ENCODE peak calls at places on chromosomes 12 and 14, in seven cellular contexts. D is gastrocnemius medialis, A is HepG2, O is A549, Q is sigmoid colon, H is prostate gland, B is ovary. Y is an unnamed sample.

GRCh38 chr12:54306925-54307731 is 6.3 kb upstream of the NFE2 start:
- DNase-seq in O (peak), H (peak), D (no peak), Q (peak), B (no peak), A (peak), Y (peak)

GRCh38 chr12:94997061-94997460 is 6.4 kb downstream of the NDUFA12 start:
- DNase-seq in D (no peak), O (no peak), A (no peak), Q (no peak), H (no peak), B (no peak), Y (no peak)

GRCh38 chr12:10160659-10161386 is 11.1 kb downstream of the OLR1 start:
- DNase-seq in D (no peak), H (no peak), A (no peak), Q (no peak), B (no peak), O (no peak), Y (no peak)

GRCh38 chr12:26748412-26748740 is 84.6 kb downstream of the ITPR2 start:
- DNase-seq in O (no peak), H (no peak), D (no peak), A (no peak), B (no peak), Q (no peak), Y (no peak)

GRCh38 chr14:76490735-76491134 is 114.8 kb downstream of the ESRRB start:
- DNase-seq in H (no peak), A (no peak), O (no peak), B (no peak), Q (no peak), D (no peak), Y (no peak)

GRCh38 chr14:30861200-30861599 is 13.2 kb upstream of the COCH start:
- DNase-seq in D (no peak), Q (no peak), H (no peak), O (no peak), A (no peak), B (no peak), Y (no peak)

GRCh38 chr14:75301666-75302325 is 23.2 kb downstream of the FOS start:
- DNase-seq in A (no peak), D (peak), H (no peak), B (no peak), O (peak), Q (peak), Y (no peak)

GRCh38 chr12:4797096-4797495 is 76.9 kb downstream of the GALNT8 start:
- DNase-seq in B (no peak), A (no peak), O (no peak), H (no peak), D (no peak), Q (no peak), Y (no peak)

GRCh38 chr14:66662374-66662773 is 154.4 kb downstream of the GPHN start:
- DNase-seq in B (no peak), H (no peak), O (peak), A (peak), D (no peak), Q (no peak), Y (no peak)

GRCh38 chr14:99273025-99273723 is 1.2 kb upstream of the BCL11B start:
- DNase-seq in O (peak), A (peak), H (no peak), Q (no peak), D (no peak), B (peak), Y (no peak)

GRCh38 chr12:52119398-52120254 is 40.1 kb downstream of the SMIM41 start:
- DNase-seq in A (peak), D (no peak), H (no peak), Q (no peak), B (no peak), O (peak), Y (no peak)

GRCh38 chr14:71322660-71323250 is 415.5 kb downstream of the PCNX1 start:
- DNase-seq in B (no peak), O (peak), D (no peak), H (no peak), A (no peak), Q (no peak), Y (no peak)

GRCh38 chr14:71319646-71320045 is 412.4 kb downstream of the PCNX1 start:
- DNase-seq in O (peak), Q (no peak), B (no peak), A (no peak), D (no peak), H (no peak), Y (peak)

GRCh38 chr14:71321556-71322315 is 414.5 kb downstream of the PCNX1 start:
- DNase-seq in O (peak), H (peak), Q (no peak), A (peak), B (no peak), D (no peak), Y (peak)

GRCh38 chr14:71320107-71320733 is 413.0 kb downstream of the PCNX1 start:
- DNase-seq in B (peak), D (peak), A (peak), O (peak), H (peak), Q (peak), Y (peak)

DNA sequence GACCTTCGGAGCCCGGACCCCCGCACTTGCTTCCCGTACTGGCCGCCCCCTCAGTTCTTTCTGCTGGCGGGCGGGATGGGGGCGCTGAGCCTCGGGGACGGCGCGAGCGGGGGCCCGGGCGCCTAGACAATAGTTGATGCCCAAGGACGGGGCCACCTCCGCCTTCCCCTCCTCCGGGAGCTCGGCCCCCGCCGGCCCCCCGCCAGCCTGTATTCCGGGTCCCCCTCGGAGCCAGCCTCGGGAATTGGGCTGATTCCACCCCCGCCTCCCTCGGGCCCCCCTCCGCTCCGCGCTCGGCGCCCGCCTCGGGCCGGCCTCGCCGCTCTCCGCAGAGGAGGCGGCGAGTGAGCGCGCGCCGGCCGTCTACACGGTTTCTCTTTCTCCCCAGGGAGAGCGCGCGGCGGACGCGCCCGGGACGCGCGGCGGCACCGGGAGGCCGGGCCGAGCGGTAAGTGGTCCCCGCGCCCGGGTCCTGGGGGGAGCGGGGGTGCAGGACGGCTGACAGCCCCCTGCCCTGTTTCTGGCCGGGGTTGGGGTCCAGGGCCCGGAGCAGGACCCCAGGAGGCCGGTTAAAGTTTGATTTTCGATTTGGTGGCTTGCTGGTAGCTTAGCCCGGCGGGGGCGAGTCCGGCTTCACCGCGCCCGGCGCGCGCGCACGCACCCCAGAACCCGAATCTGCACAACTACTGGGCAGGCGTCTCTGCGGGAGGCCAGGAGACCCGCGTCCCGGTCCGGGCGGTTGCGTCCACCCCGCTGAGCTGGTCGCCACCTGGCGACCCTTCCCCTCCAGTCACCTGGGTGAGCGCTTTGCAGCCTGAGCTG is 413.7 kb downstream of the PCNX1 start:
- DNase-seq in A (no peak), Q (peak), D (peak), B (peak), H (peak), O (peak), Y (peak)
- TF ChIP-seq POLR2A in A (peak), Q (no peak), D (no peak), B (peak), H (peak), O (no peak), Y (peak)

GRCh38 chr14:94080606-94081385 is at the start of the genes DDX24 and IFI27L1:
- DNase-seq in H (peak), A (peak), D (peak), O (peak), Q (peak), B (peak), Y (peak)
- TF ChIP-seq POLR2A in H (peak), A (peak), D (peak), O (peak), Q (peak), B (peak), Y (peak)

GRCh38 chr12:3003593-3003992 is 44.4 kb downstream of the TEAD4 start:
- DNase-seq in B (no peak), Q (no peak), A (no peak), H (no peak), D (peak), O (no peak), Y (no peak)
- TF ChIP-seq POLR2A in B (no peak), Q (no peak), A (no peak), H (no peak), D (no peak), O (no peak), Y (no peak)

GRCh38 chr14:96212896-96213295 is 8.3 kb downstream of the BDKRB2 start:
- DNase-seq in O (no peak), B (no peak), A (no peak), Q (no peak), D (no peak), H (no peak), Y (no peak)

GRCh38 chr14:96213871-96214465 is 9.3 kb downstream of the BDKRB2 start:
- DNase-seq in D (no peak), B (no peak), H (no peak), A (no peak), Q (no peak), O (no peak), Y (no peak)

GRCh38 chr14:96215845-96216244 is 11.2 kb downstream of the BDKRB2 start:
- DNase-seq in B (no peak), H (no peak), A (no peak), O (no peak), Q (no peak), D (no peak), Y (no peak)

GRCh38 chr14:96217381-96217913 is 12.8 kb downstream of the BDKRB2 start:
- DNase-seq in D (no peak), O (no peak), A (no peak), Q (no peak), H (no peak), B (no peak), Y (no peak)

GRCh38 chr14:96216627-96217026 is 12.0 kb downstream of the BDKRB2 start:
- DNase-seq in H (no peak), B (no peak), Q (no peak), O (no peak), A (no peak), D (no peak), Y (no peak)
- TF ChIP-seq POLR2A in H (no peak), B (no peak), Q (no peak), O (no peak), A (no peak), D (no peak), Y (no peak)

GRCh38 chr14:104972301-104973211 is 5.6 kb downstream of the AHNAK2 start:
- DNase-seq in O (peak), Q (peak), H (peak), B (peak), A (no peak), D (peak), Y (peak)
- TF ChIP-seq POLR2A in O (no peak), Q (no peak), H (peak), B (no peak), A (no peak), D (no peak), Y (no peak)

DNA sequence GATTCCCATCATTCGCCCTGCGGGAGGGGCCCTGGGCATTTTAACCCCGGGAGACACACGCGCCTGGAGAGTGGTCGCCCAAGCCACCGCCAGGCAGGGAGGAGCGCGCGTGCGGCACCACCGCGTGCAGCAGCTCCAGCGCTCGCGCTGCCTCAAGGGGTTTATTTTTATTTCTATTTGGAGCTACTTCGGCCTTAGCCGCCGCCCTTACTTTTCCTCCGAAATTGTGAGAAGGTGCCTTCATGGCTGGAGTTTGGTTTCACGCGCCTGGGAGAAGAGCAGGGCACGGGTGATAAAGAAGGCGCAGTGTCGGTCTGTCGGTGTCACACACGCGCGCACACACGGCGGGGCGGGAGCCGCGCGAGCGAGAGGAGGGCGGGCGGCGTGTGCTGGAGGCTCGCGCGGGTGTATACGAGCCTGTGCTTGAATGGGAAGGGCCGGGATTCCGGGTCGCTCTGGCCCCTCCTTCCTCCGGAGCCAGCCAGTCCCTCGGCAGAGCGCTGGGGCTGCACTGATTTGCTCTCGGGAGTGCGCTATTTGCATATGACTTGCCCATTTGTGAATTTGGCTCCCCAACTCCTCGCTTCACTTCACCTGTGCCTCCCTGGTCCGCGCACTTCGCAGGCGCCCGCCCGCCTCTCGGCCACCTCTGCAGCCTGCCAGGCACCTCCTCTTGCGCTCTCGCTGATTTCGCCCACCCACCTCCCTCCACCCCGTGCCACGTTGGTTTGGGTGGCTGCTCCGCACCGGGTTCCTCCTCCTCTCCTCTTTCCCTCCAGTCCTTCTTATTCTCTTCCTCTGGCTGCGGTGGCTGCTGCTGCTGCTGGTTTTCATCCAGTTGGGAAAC is 932.3 kb downstream of the DIO2 start:
- DNase-seq in Q (peak), H (peak), O (peak), B (peak), A (peak), D (peak), Y (peak)
- TF ChIP-seq POLR2A in Q (peak), H (peak), O (no peak), B (no peak), A (no peak), D (peak), Y (peak)

Y was measured in uterus.